ENCODE peak calls at places on chromosomes 4 and X, in seven cellular contexts. One of them, this sample, is unnamed.

GRCh38 chrX:54494166-54494969 is 1.7 kb downstream of the FGD1 start:
- DNase-seq in cardiac muscle cell: peak; percentile 23
- DNase-seq in heart right ventricle: no peak
- DNase-seq in dorsolateral prefrontal cortex: no peak
- DNase-seq in SJSA1: peak; percentile 29
- DNase-seq in right cardiac atrium: no peak
- DNase-seq in IMR-90: no peak
- DNase-seq in this sample: no peak

GRCh38 chrX:69988955-69989394 is 60.8 kb downstream of the AWAT2 start:
- DNase-seq in SJSA1: no peak
- DNase-seq in heart right ventricle: peak; percentile 28
- DNase-seq in right cardiac atrium: no peak
- DNase-seq in dorsolateral prefrontal cortex: no peak
- DNase-seq in cardiac muscle cell: peak; percentile 80
- DNase-seq in IMR-90: no peak
- DNase-seq in this sample: peak; percentile 26

GRCh38 chrX:63922221-63922620 is 137.2 kb upstream of the ARHGEF9 start:
- DNase-seq in SJSA1: peak; percentile 73
- DNase-seq in dorsolateral prefrontal cortex: no peak
- DNase-seq in heart right ventricle: no peak
- DNase-seq in IMR-90: peak; percentile 22
- DNase-seq in right cardiac atrium: no peak
- DNase-seq in cardiac muscle cell: no peak
- DNase-seq in this sample: no peak

GRCh38 chr4:139798456-139798855 is 132.8 kb downstream of the MGST2 start:
- DNase-seq in dorsolateral prefrontal cortex: no peak
- DNase-seq in cardiac muscle cell: no peak
- DNase-seq in SJSA1: no peak
- DNase-seq in right cardiac atrium: no peak
- DNase-seq in IMR-90: peak; percentile 10
- DNase-seq in heart right ventricle: no peak
- DNase-seq in this sample: no peak

GRCh38 chr4:54961357-54961975 is 163.9 kb downstream of the KDR start:
- DNase-seq in right cardiac atrium: no peak
- DNase-seq in heart right ventricle: no peak
- DNase-seq in IMR-90: peak; percentile 52
- DNase-seq in SJSA1: no peak
- DNase-seq in dorsolateral prefrontal cortex: no peak
- DNase-seq in cardiac muscle cell: peak; percentile 57
- DNase-seq in this sample: no peak

GRCh38 chrX:15882704-15883539 is 28.3 kb upstream of the AP1S2 start:
- DNase-seq in IMR-90: peak; percentile 43
- DNase-seq in heart right ventricle: no peak
- DNase-seq in right cardiac atrium: no peak
- DNase-seq in cardiac muscle cell: peak; percentile 43
- DNase-seq in SJSA1: peak; percentile 8
- DNase-seq in dorsolateral prefrontal cortex: no peak
- DNase-seq in this sample: no peak

GRCh38 chr4:154616287-154616686 is 3.8 kb upstream of the FGG start:
- DNase-seq in IMR-90: no peak
- DNase-seq in heart right ventricle: no peak
- DNase-seq in SJSA1: no peak
- DNase-seq in cardiac muscle cell: no peak
- DNase-seq in dorsolateral prefrontal cortex: no peak
- DNase-seq in right cardiac atrium: no peak
- DNase-seq in this sample: no peak

GRCh38 chrX:17433965-17434364 is 59.0 kb downstream of the NHS start:
- DNase-seq in SJSA1: no peak
- DNase-seq in right cardiac atrium: no peak
- DNase-seq in dorsolateral prefrontal cortex: no peak
- DNase-seq in IMR-90: no peak
- DNase-seq in heart right ventricle: no peak
- DNase-seq in cardiac muscle cell: no peak
- DNase-seq in this sample: no peak

GRCh38 chr4:168766537-168767316 is 243.3 kb downstream of the CBR4 start:
- DNase-seq in cardiac muscle cell: peak; percentile 50
- DNase-seq in IMR-90: peak; percentile 88
- DNase-seq in SJSA1: peak; percentile 55
- DNase-seq in heart right ventricle: no peak
- DNase-seq in right cardiac atrium: no peak
- DNase-seq in dorsolateral prefrontal cortex: no peak
- DNase-seq in this sample: no peak

GRCh38 chr4:115548123-115548522 is 434.7 kb upstream of the NDST4 start:
- DNase-seq in IMR-90: no peak
- DNase-seq in heart right ventricle: no peak
- DNase-seq in cardiac muscle cell: no peak
- DNase-seq in SJSA1: no peak
- DNase-seq in dorsolateral prefrontal cortex: no peak
- DNase-seq in right cardiac atrium: no peak
- DNase-seq in this sample: no peak

GRCh38 chr4:88230399-88230798 is 54.0 kb downstream of the PPM1K start:
- DNase-seq in dorsolateral prefrontal cortex: no peak
- DNase-seq in SJSA1: no peak
- DNase-seq in IMR-90: no peak
- DNase-seq in right cardiac atrium: no peak
- DNase-seq in heart right ventricle: no peak
- DNase-seq in cardiac muscle cell: no peak
- DNase-seq in this sample: no peak

GRCh38 chr4:162498168-162498567 is 334.4 kb upstream of the FSTL5 start:
- DNase-seq in SJSA1: no peak
- DNase-seq in heart right ventricle: no peak
- DNase-seq in right cardiac atrium: no peak
- DNase-seq in IMR-90: no peak
- DNase-seq in dorsolateral prefrontal cortex: no peak
- DNase-seq in cardiac muscle cell: peak; percentile 2
- DNase-seq in this sample: peak; percentile 48

GRCh38 chr4:156038772-156039171 is 85.1 kb upstream of the CTSO start:
- DNase-seq in heart right ventricle: no peak
- DNase-seq in SJSA1: no peak
- DNase-seq in dorsolateral prefrontal cortex: no peak
- DNase-seq in right cardiac atrium: no peak
- DNase-seq in IMR-90: no peak
- DNase-seq in cardiac muscle cell: no peak
- DNase-seq in this sample: no peak

GRCh38 chr4:143375326-143376073 is 38.8 kb downstream of the GAB1 start:
- DNase-seq in heart right ventricle: no peak
- DNase-seq in dorsolateral prefrontal cortex: peak; percentile 80
- DNase-seq in SJSA1: no peak
- DNase-seq in cardiac muscle cell: no peak
- DNase-seq in right cardiac atrium: peak; percentile 56
- DNase-seq in IMR-90: no peak
- DNase-seq in this sample: peak; percentile 30

GRCh38 chrX:30935985-30936384 is 46.9 kb upstream of the TAB3 start:
- DNase-seq in SJSA1: no peak
- DNase-seq in dorsolateral prefrontal cortex: no peak
- DNase-seq in cardiac muscle cell: peak; percentile 30
- DNase-seq in heart right ventricle: peak; percentile 3
- DNase-seq in right cardiac atrium: no peak
- DNase-seq in IMR-90: peak; percentile 3
- DNase-seq in this sample: no peak

GRCh38 chr4:84803720-84804119 is 162.8 kb downstream of the WDFY3 start:
- DNase-seq in SJSA1: no peak
- DNase-seq in dorsolateral prefrontal cortex: no peak
- DNase-seq in right cardiac atrium: no peak
- DNase-seq in IMR-90: peak; percentile 63
- DNase-seq in heart right ventricle: no peak
- DNase-seq in cardiac muscle cell: no peak
- DNase-seq in this sample: no peak

GRCh38 chr4:83644677-83645639 is 109.0 kb downstream of the GPAT3 start:
- DNase-seq in IMR-90: peak; percentile 65
- DNase-seq in SJSA1: peak; percentile 42
- DNase-seq in cardiac muscle cell: peak; percentile 82
- DNase-seq in dorsolateral prefrontal cortex: peak; percentile 29
- DNase-seq in right cardiac atrium: no peak
- DNase-seq in heart right ventricle: no peak
- DNase-seq in this sample: no peak

GRCh38 chr4:66691101-66691500 is 854.2 kb downstream of the CENPC start:
- DNase-seq in right cardiac atrium: no peak
- DNase-seq in dorsolateral prefrontal cortex: no peak
- DNase-seq in heart right ventricle: no peak
- DNase-seq in cardiac muscle cell: no peak
- DNase-seq in IMR-90: no peak
- DNase-seq in SJSA1: no peak
- DNase-seq in this sample: no peak

GRCh38 chr4:7095611-7096155 is 27.8 kb upstream of the GRPEL1 start:
- DNase-seq in cardiac muscle cell: no peak
- DNase-seq in SJSA1: no peak
- DNase-seq in IMR-90: no peak
- DNase-seq in dorsolateral prefrontal cortex: no peak
- DNase-seq in heart right ventricle: no peak
- DNase-seq in right cardiac atrium: no peak
- DNase-seq in this sample: no peak
- H3K27ac ChIP-seq in cardiac muscle cell: no peak overlapping the region
- H3K27ac ChIP-seq in SJSA1: no peak overlapping the region
- H3K27ac ChIP-seq in IMR-90: no peak overlapping the region
- H3K27ac ChIP-seq in dorsolateral prefrontal cortex: no peak overlapping the region
- H3K27ac ChIP-seq in heart right ventricle: no peak overlapping the region
- H3K27ac ChIP-seq in right cardiac atrium: no peak overlapping the region
- H3K27ac ChIP-seq in this sample: no peak overlapping the region

GRCh38 chr4:184808719-184809062 is 17.1 kb downstream of the ACSL1 start:
- DNase-seq in dorsolateral prefrontal cortex: no peak
- DNase-seq in heart right ventricle: no peak
- DNase-seq in IMR-90: peak; percentile 18
- DNase-seq in right cardiac atrium: no peak
- DNase-seq in SJSA1: no peak
- DNase-seq in cardiac muscle cell: no peak
- DNase-seq in this sample: no peak
- H3K4me3 ChIP-seq in dorsolateral prefrontal cortex: no peak overlapping the region
- H3K4me3 ChIP-seq in heart right ventricle: no peak overlapping the region
- H3K4me3 ChIP-seq in IMR-90: no peak overlapping the region
- H3K4me3 ChIP-seq in right cardiac atrium: no peak overlapping the region
- H3K4me3 ChIP-seq in SJSA1: no peak overlapping the region
- H3K4me3 ChIP-seq in cardiac muscle cell: no peak overlapping the region
- H3K4me3 ChIP-seq in this sample: peak overlapping the region; percentile 35

GRCh38 chr4:152352645-152353116 is 183.2 kb downstream of the FBXW7 start:
- DNase-seq in heart right ventricle: peak; percentile 23
- DNase-seq in SJSA1: peak; percentile 53
- DNase-seq in cardiac muscle cell: peak; percentile 97
- DNase-seq in dorsolateral prefrontal cortex: peak; percentile 79
- DNase-seq in IMR-90: peak; percentile 97
- DNase-seq in right cardiac atrium: peak; percentile 64
- DNase-seq in this sample: peak; percentile 20

GRCh38 chr4:152359208-152360044 is 176.5 kb downstream of the FBXW7 start:
- DNase-seq in SJSA1: no peak
- DNase-seq in IMR-90: no peak
- DNase-seq in dorsolateral prefrontal cortex: no peak
- DNase-seq in cardiac muscle cell: no peak
- DNase-seq in heart right ventricle: no peak
- DNase-seq in right cardiac atrium: no peak
- DNase-seq in this sample: no peak

GRCh38 chr4:152360045-152360410 is 175.9 kb downstream of the FBXW7 start:
- DNase-seq in IMR-90: peak; percentile 47
- DNase-seq in right cardiac atrium: no peak
- DNase-seq in cardiac muscle cell: peak; percentile 6
- DNase-seq in SJSA1: no peak
- DNase-seq in heart right ventricle: no peak
- DNase-seq in dorsolateral prefrontal cortex: no peak
- DNase-seq in this sample: no peak

GRCh38 chr4:152357206-152357605 is 178.7 kb downstream of the FBXW7 start:
- DNase-seq in heart right ventricle: no peak
- DNase-seq in cardiac muscle cell: peak; percentile 50
- DNase-seq in IMR-90: peak; percentile 45
- DNase-seq in dorsolateral prefrontal cortex: no peak
- DNase-seq in SJSA1: no peak
- DNase-seq in right cardiac atrium: peak; percentile 35
- DNase-seq in this sample: no peak

DNA sequence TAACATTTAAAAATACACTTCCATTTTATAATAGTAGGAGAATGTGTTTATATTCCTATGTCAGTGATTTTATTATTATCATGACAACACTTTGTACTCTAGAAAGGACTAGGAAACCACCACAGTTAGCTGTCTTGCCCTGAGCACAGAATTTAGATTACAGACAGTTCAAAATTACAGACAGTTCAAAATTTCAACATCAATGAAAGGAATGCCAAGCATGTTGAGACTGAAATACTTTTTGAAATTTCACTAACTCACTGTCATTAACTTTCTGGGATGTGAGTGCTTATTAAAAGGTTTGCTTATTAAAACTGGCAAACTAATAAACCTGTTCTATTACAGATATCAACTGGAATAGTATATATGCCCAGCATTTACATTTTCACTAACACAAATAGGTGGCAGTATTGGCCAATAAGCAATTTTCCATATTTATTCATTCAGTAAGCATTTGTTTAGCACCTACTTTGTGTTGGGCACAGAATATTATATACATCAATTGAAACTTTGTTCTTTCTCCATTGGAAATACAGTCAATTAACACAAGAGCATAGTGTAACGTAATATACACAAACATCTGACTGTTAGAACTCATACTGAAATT is 179.4 kb downstream of the FBXW7 start:
- DNase-seq in SJSA1: no peak
- DNase-seq in cardiac muscle cell: peak; percentile 61
- DNase-seq in heart right ventricle: no peak
- DNase-seq in IMR-90: peak; percentile 21
- DNase-seq in dorsolateral prefrontal cortex: no peak
- DNase-seq in right cardiac atrium: no peak
- DNase-seq in this sample: no peak
- H3K27ac ChIP-seq in SJSA1: no peak overlapping the region
- H3K27ac ChIP-seq in cardiac muscle cell: no peak overlapping the region
- H3K27ac ChIP-seq in heart right ventricle: no peak overlapping the region
- H3K27ac ChIP-seq in IMR-90: no peak overlapping the region
- H3K27ac ChIP-seq in dorsolateral prefrontal cortex: no peak overlapping the region
- H3K27ac ChIP-seq in right cardiac atrium: no peak overlapping the region
- H3K27ac ChIP-seq in this sample: no peak overlapping the region

GRCh38 chr4:5018603-5019002 is 655 bp downstream of the CYTL1 start:
- DNase-seq in right cardiac atrium: no peak
- DNase-seq in dorsolateral prefrontal cortex: no peak
- DNase-seq in cardiac muscle cell: no peak
- DNase-seq in heart right ventricle: no peak
- DNase-seq in IMR-90: no peak
- DNase-seq in SJSA1: no peak
- DNase-seq in this sample: no peak

GRCh38 chr4:5018096-5018495 is 1.2 kb downstream of the CYTL1 start:
- DNase-seq in right cardiac atrium: no peak
- DNase-seq in SJSA1: no peak
- DNase-seq in cardiac muscle cell: no peak
- DNase-seq in IMR-90: peak; percentile 12
- DNase-seq in heart right ventricle: no peak
- DNase-seq in dorsolateral prefrontal cortex: no peak
- DNase-seq in this sample: no peak

GRCh38 chr4:5020341-5020740 is 1.1 kb upstream of the CYTL1 start:
- DNase-seq in heart right ventricle: no peak
- DNase-seq in IMR-90: no peak
- DNase-seq in dorsolateral prefrontal cortex: no peak
- DNase-seq in right cardiac atrium: no peak
- DNase-seq in cardiac muscle cell: no peak
- DNase-seq in SJSA1: no peak
- DNase-seq in this sample: no peak

GRCh38 chr4:5019796-5020195 is 538 bp upstream of the CYTL1 start:
- DNase-seq in right cardiac atrium: no peak
- DNase-seq in cardiac muscle cell: no peak
- DNase-seq in IMR-90: no peak
- DNase-seq in heart right ventricle: no peak
- DNase-seq in SJSA1: no peak
- DNase-seq in dorsolateral prefrontal cortex: no peak
- DNase-seq in this sample: no peak

DNA sequence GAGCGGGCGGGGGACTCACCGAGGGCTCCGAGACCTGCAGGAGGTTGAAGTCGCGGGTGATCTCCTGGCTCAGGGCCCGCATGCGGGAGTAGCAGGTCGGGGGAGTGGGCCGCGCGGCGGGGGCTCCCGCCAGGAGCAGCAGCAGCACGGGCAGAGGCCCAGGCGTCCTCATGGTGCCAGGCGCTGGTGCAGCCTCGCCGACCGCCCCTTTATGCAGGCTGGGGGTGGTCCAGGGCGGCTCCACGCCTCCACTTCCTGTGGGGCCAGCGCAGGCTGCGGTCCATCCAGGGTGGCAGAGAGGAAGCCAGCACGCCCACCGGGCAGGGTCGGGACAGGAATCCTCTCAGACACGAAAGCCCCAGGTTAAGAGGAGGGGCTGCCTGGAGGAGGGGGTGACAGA is at the start of gene CYTL1:
- DNase-seq in right cardiac atrium: peak; percentile 64
- DNase-seq in SJSA1: no peak
- DNase-seq in IMR-90: no peak
- DNase-seq in cardiac muscle cell: peak; percentile 21
- DNase-seq in heart right ventricle: no peak
- DNase-seq in dorsolateral prefrontal cortex: no peak
- DNase-seq in this sample: no peak
- H3K4me3 ChIP-seq in right cardiac atrium: no peak within 1 kb of the TSS
- H3K4me3 ChIP-seq in SJSA1: no peak within 1 kb of the TSS
- H3K4me3 ChIP-seq in IMR-90: peak within 1 kb of the TSS; percentile 30
- H3K4me3 ChIP-seq in cardiac muscle cell: no peak within 1 kb of the TSS
- H3K4me3 ChIP-seq in heart right ventricle: peak within 1 kb of the TSS; percentile 33
- H3K4me3 ChIP-seq in dorsolateral prefrontal cortex: peak within 1 kb of the TSS; percentile 11
- H3K4me3 ChIP-seq in this sample: peak within 1 kb of the TSS; percentile 42

This sample was measured in left ventricle myocardium inferior.